ENCODE peak calls at places on chromosomes 4 and X, in seven cellular contexts. Y is D721Med; Q is HS-5; K is ovary; W is CD8-positive, alpha-beta T cell; F is NCI-H345; I is SK-N-SH. X is an unnamed sample.

GRCh38 chrX:121641560-121641959 is 594.1 kb downstream of the GLUD2 start:
- DNase-seq in Y (no peak), Q (peak), K (no peak), W (no peak), F (no peak), I (no peak), X (no peak)

GRCh38 chr4:159966741-159967140 is 863.9 kb downstream of the RAPGEF2 start:
- DNase-seq in Y (no peak), Q (no peak), K (no peak), W (no peak), F (no peak), I (no peak), X (no peak)

GRCh38 chrX:110989869-110990268 is 106.1 kb upstream of the PAK3 start:
- DNase-seq in Y (no peak), Q (no peak), K (no peak), W (no peak), F (no peak), I (no peak), X (no peak)

GRCh38 chrX:45860450-45860849 is 659.8 kb upstream of the DIPK2B start:
- DNase-seq in Y (no peak), Q (no peak), K (no peak), W (no peak), F (no peak), I (no peak), X (no peak)

GRCh38 chr4:38949416-38950051 is 81.9 kb downstream of the FAM114A1 start:
- DNase-seq in Y (no peak), Q (peak), K (no peak), W (peak), F (no peak), I (no peak), X (no peak)

GRCh38 chrX:39396358-39396995 is 595.2 kb downstream of the MID1IP1 start:
- DNase-seq in Y (no peak), Q (no peak), K (no peak), W (no peak), F (peak), I (no peak), X (no peak)

GRCh38 chrX:39670281-39670680 is 427.5 kb downstream of the BCOR start:
- DNase-seq in Y (no peak), Q (no peak), K (no peak), W (no peak), F (no peak), I (no peak), X (no peak)

GRCh38 chrX:128931071-128931470 is 592.2 kb downstream of the SMARCA1 start:
- DNase-seq in Y (no peak), Q (no peak), K (no peak), W (no peak), F (no peak), I (no peak), X (no peak)

GRCh38 chr4:147879676-147880075 is 147.8 kb downstream of the ARHGAP10 start:
- DNase-seq in Y (no peak), Q (no peak), K (no peak), W (no peak), F (no peak), I (no peak), X (no peak)

GRCh38 chr4:146582864-146583263 is 55.8 kb upstream of the POU4F2 start:
- DNase-seq in Y (no peak), Q (no peak), K (no peak), W (no peak), F (no peak), I (no peak), X (no peak)

GRCh38 chr4:54230479-54231418 is 1.7 kb downstream of the PDGFRA start:
- DNase-seq in Y (no peak), Q (no peak), K (peak), W (no peak), F (peak), I (peak), X (no peak)

GRCh38 chrX:18220786-18221185 is at the start of gene BEND2:
- DNase-seq in Y (no peak), Q (no peak), K (no peak), W (no peak), F (no peak), I (no peak), X (no peak)

GRCh38 chr4:186934841-186935443 is 211.3 kb upstream of the FAT1 start:
- DNase-seq in Y (no peak), Q (no peak), K (no peak), W (no peak), F (peak), I (no peak), X (no peak)